ENCODE peak calls at places on chromosomes 1 and 21, in six cellular contexts. H, U, K, Z, S and E are unnamed samples.

GRCh38 chr1:81498370-81499184 is 302.2 kb upstream of the ADGRL2 start:
- DNase-seq in H (no peak), U (no peak), K (no peak), Z (no peak), S (no peak), E (no peak)

GRCh38 chr1:62178372-62178771 is 16.3 kb upstream of the L1TD1 start:
- DNase-seq in H (no peak), U (no peak), K (no peak), Z (no peak), S (no peak), E (no peak)

GRCh38 chr1:89670168-89670567 is 37.2 kb downstream of the LRRC8C start:
- DNase-seq in H (no peak), U (peak; percentile 93), K (no peak), Z (no peak), S (no peak), E (peak; percentile 96)

GRCh38 chr1:46067652-46068051 is 64.8 kb downstream of the PIK3R3 start:
- DNase-seq in H (no peak), U (no peak), K (no peak), Z (no peak), S (no peak), E (peak; percentile 79)

GRCh38 chr1:228740991-228741390 is 5.7 kb downstream of the RHOU start:
- DNase-seq in H (no peak), U (no peak), K (no peak), Z (no peak), S (no peak), E (no peak)

GRCh38 chr1:25042876-25043580 is 113.0 kb upstream of the RUNX3 start:
- DNase-seq in H (no peak), U (no peak), K (no peak), Z (no peak), S (no peak), E (no peak)

GRCh38 chr1:59029768-59030167 is 245.9 kb upstream of the JUN start:
- DNase-seq in H (no peak), U (no peak), K (no peak), Z (no peak), S (peak; percentile 36), E (no peak)

GRCh38 chr1:197807216-197807615 is 31.9 kb upstream of the DENND1B start:
- DNase-seq in H (no peak), U (peak; percentile 61), K (no peak), Z (no peak), S (no peak), E (no peak)

GRCh38 chr1:38872401-38873026 is 634 bp downstream of the MYCBP start:
- DNase-seq in H (no peak), U (peak; percentile 69), K (no peak), Z (peak; percentile 30), S (peak; percentile 32), E (peak; percentile 69)

GRCh38 chr1:212219679-212220463 is 65.3 kb upstream of the PPP2R5A start:
- DNase-seq in H (no peak), U (no peak), K (no peak), Z (no peak), S (no peak), E (no peak)

GRCh38 chr1:154501423-154502065 is 475 bp upstream of the TDRD10 start:
- DNase-seq in H (no peak), U (no peak), K (no peak), Z (no peak), S (no peak), E (no peak)

GRCh38 chr1:172754609-172755008 is 95.7 kb downstream of the FASLG start:
- DNase-seq in H (no peak), U (no peak), K (no peak), Z (no peak), S (no peak), E (peak; percentile 59)

GRCh38 chr1:218299416-218299815 is 14.3 kb downstream of the RRP15 start:
- DNase-seq in H (no peak), U (peak; percentile 15), K (no peak), Z (no peak), S (peak; percentile 20), E (peak; percentile 72)

GRCh38 chr1:181483561-181484291 is 409 bp downstream of the CACNA1E start:
- DNase-seq in H (no peak), U (no peak), K (no peak), Z (no peak), S (no peak), E (no peak)

GRCh38 chr21:21268061-21268471 is 269.9 kb downstream of the NCAM2 start:
- DNase-seq in H (no peak), U (no peak), K (no peak), Z (no peak), S (no peak), E (no peak)

GRCh38 chr1:63362073-63362472 is 5.4 kb upstream of the ALG6 start:
- DNase-seq in H (no peak), U (no peak), K (no peak), Z (no peak), S (no peak), E (no peak)

GRCh38 chr1:147567594-147568381 is 26.5 kb downstream of the BCL9 start:
- DNase-seq in H (no peak), U (no peak), K (no peak), Z (no peak), S (no peak), E (no peak)

GRCh38 chr1:201423655-201424610 is 2.4 kb upstream of the TNNI1 start:
- DNase-seq in H (no peak), U (no peak), K (no peak), Z (no peak), S (no peak), E (peak; percentile 89)

GRCh38 chr1:223137402-223138100 is 5.5 kb downstream of the TLR5 start:
- DNase-seq in H (no peak), U (no peak), K (no peak), Z (no peak), S (peak; percentile 46), E (no peak)

GRCh38 chr1:218336353-218336752 is 8.8 kb upstream of the TGFB2 start:
- DNase-seq in H (no peak), U (no peak), K (no peak), Z (no peak), S (no peak), E (no peak)

GRCh38 chr21:21007606-21008005 is 9.4 kb downstream of the NCAM2 start:
- DNase-seq in H (no peak), U (no peak), K (no peak), Z (no peak), S (no peak), E (no peak)

GRCh38 chr1:39509360-39510009 is 18.0 kb downstream of the BMP8A start:
- DNase-seq in H (no peak), U (peak; percentile 85), K (no peak), Z (no peak), S (no peak), E (no peak)

GRCh38 chr1:208951908-208952307 is 631.6 kb upstream of the CAMK1G start:
- DNase-seq in H (no peak), U (no peak), K (no peak), Z (no peak), S (no peak), E (no peak)